ENCODE peak calls at places on chromosomes 11 and 22, in seven cellular contexts. One of them, this sample, is unnamed.

GRCh38 chr11:87022738-87023137 is 15.0 kb upstream of the TMEM135 start:
- DNase-seq in activated CD4-positive, alpha-beta T cell treated with anti-CD3 and anti-CD28 coated beads, Interleukin-2, amount 50 U/mL, for 48 hours: no peak
- DNase-seq in hippocampal formation: no peak
- DNase-seq in NAMALWA: no peak
- DNase-seq in stomach: no peak
- DNase-seq in iris pigment epithelial cell: no peak
- DNase-seq in aorta: no peak
- DNase-seq in this sample: no peak

GRCh38 chr22:48511211-48511610 is 1316.5 kb downstream of the BRD1 start:
- DNase-seq in activated CD4-positive, alpha-beta T cell treated with anti-CD3 and anti-CD28 coated beads, Interleukin-2, amount 50 U/mL, for 48 hours: no peak
- DNase-seq in hippocampal formation: no peak
- DNase-seq in NAMALWA: no peak
- DNase-seq in stomach: no peak
- DNase-seq in iris pigment epithelial cell: no peak
- DNase-seq in aorta: no peak
- DNase-seq in this sample: no peak

GRCh38 chr11:86360775-86361395 is 13.8 kb upstream of the CCDC81 start:
- DNase-seq in activated CD4-positive, alpha-beta T cell treated with anti-CD3 and anti-CD28 coated beads, Interleukin-2, amount 50 U/mL, for 48 hours: no peak
- DNase-seq in hippocampal formation: peak; percentile 34
- DNase-seq in NAMALWA: no peak
- DNase-seq in stomach: no peak
- DNase-seq in iris pigment epithelial cell: peak; percentile 57
- DNase-seq in aorta: no peak
- DNase-seq in this sample: peak; percentile 47

GRCh38 chr11:112498701-112499100 is 238.0 kb upstream of the PLET1 start:
- DNase-seq in activated CD4-positive, alpha-beta T cell treated with anti-CD3 and anti-CD28 coated beads, Interleukin-2, amount 50 U/mL, for 48 hours: no peak
- DNase-seq in hippocampal formation: no peak
- DNase-seq in NAMALWA: no peak
- DNase-seq in stomach: no peak
- DNase-seq in iris pigment epithelial cell: no peak
- DNase-seq in aorta: no peak
- DNase-seq in this sample: no peak

GRCh38 chr11:88484873-88485621 is 147.5 kb upstream of the CTSC start:
- DNase-seq in activated CD4-positive, alpha-beta T cell treated with anti-CD3 and anti-CD28 coated beads, Interleukin-2, amount 50 U/mL, for 48 hours: peak; percentile 46
- DNase-seq in hippocampal formation: no peak
- DNase-seq in NAMALWA: peak; percentile 73
- DNase-seq in stomach: no peak
- DNase-seq in iris pigment epithelial cell: peak; percentile 57
- DNase-seq in aorta: no peak
- DNase-seq in this sample: peak; percentile 77

GRCh38 chr11:17978553-17979287 is 34.1 kb downstream of the SERGEF start:
- DNase-seq in activated CD4-positive, alpha-beta T cell treated with anti-CD3 and anti-CD28 coated beads, Interleukin-2, amount 50 U/mL, for 48 hours: peak; percentile 21
- DNase-seq in hippocampal formation: peak; percentile 12
- DNase-seq in NAMALWA: peak; percentile 63
- DNase-seq in stomach: peak; percentile 43
- DNase-seq in iris pigment epithelial cell: peak; percentile 48
- DNase-seq in aorta: no peak
- DNase-seq in this sample: peak; percentile 69

GRCh38 chr22:46845281-46846153 is 83.1 kb downstream of the TBC1D22A start:
- DNase-seq in activated CD4-positive, alpha-beta T cell treated with anti-CD3 and anti-CD28 coated beads, Interleukin-2, amount 50 U/mL, for 48 hours: no peak
- DNase-seq in hippocampal formation: peak; percentile 66
- DNase-seq in NAMALWA: no peak
- DNase-seq in stomach: no peak
- DNase-seq in iris pigment epithelial cell: peak; percentile 69
- DNase-seq in aorta: no peak
- DNase-seq in this sample: peak; percentile 55

GRCh38 chr22:35149149-35149548 is 83.2 kb downstream of the ISX start:
- DNase-seq in activated CD4-positive, alpha-beta T cell treated with anti-CD3 and anti-CD28 coated beads, Interleukin-2, amount 50 U/mL, for 48 hours: no peak
- DNase-seq in hippocampal formation: no peak
- DNase-seq in NAMALWA: no peak
- DNase-seq in stomach: no peak
- DNase-seq in iris pigment epithelial cell: no peak
- DNase-seq in aorta: no peak
- DNase-seq in this sample: no peak

GRCh38 chr22:22887621-22888503 is at the start of gene IGLL5:
- DNase-seq in activated CD4-positive, alpha-beta T cell treated with anti-CD3 and anti-CD28 coated beads, Interleukin-2, amount 50 U/mL, for 48 hours: no peak
- DNase-seq in hippocampal formation: no peak
- DNase-seq in NAMALWA: peak; percentile 36
- DNase-seq in stomach: no peak
- DNase-seq in iris pigment epithelial cell: no peak
- DNase-seq in aorta: no peak
- DNase-seq in this sample: no peak

GRCh38 chr11:65436412-65437032 is 13.9 kb downstream of the NEAT1 start:
- DNase-seq in activated CD4-positive, alpha-beta T cell treated with anti-CD3 and anti-CD28 coated beads, Interleukin-2, amount 50 U/mL, for 48 hours: no peak
- DNase-seq in hippocampal formation: no peak
- DNase-seq in NAMALWA: no peak
- DNase-seq in stomach: peak; percentile 24
- DNase-seq in iris pigment epithelial cell: peak; percentile 33
- DNase-seq in aorta: peak; percentile 71
- DNase-seq in this sample: peak; percentile 54

GRCh38 chr22:29022101-29022817 is 39.4 kb downstream of the C22orf31 start:
- DNase-seq in activated CD4-positive, alpha-beta T cell treated with anti-CD3 and anti-CD28 coated beads, Interleukin-2, amount 50 U/mL, for 48 hours: no peak
- DNase-seq in hippocampal formation: no peak
- DNase-seq in NAMALWA: no peak
- DNase-seq in stomach: no peak
- DNase-seq in iris pigment epithelial cell: no peak
- DNase-seq in aorta: no peak
- DNase-seq in this sample: no peak

This sample was measured in SK-MEL-5.